ENCODE peak calls at places on chromosome X, in five cellular contexts. W is SK-N-SH, U is Panc1, F is H1, G is stomach. Z is an unnamed sample. For H3K9me3, the result is how much of the 10 kb centered on the place peaks cover.

GRCh38 chrX:7709845-7710244 is 133.1 kb upstream of the VCX start:
- DNase-seq in G (no peak), W (no peak), F (no peak), U (no peak), Z (no peak)

GRCh38 chrX:81957900-81958545 is 756.1 kb downstream of the SH3BGRL start:
- DNase-seq in W (peak), F (no peak), G (no peak), U (no peak), Z (peak)

GRCh38 chrX:153819398-153820083 is 10.8 kb downstream of the PDZD4 start:
- DNase-seq in F (no peak), G (no peak), U (no peak), W (peak), Z (no peak)

GRCh38 chrX:12950851-12951589 is 23.9 kb upstream of the TMSB4X start:
- DNase-seq in F (no peak), W (peak), U (no peak), G (peak), Z (no peak)

GRCh38 chrX:118345045-118345400 is 883 bp upstream of the WDR44 start:
- DNase-seq in W (no peak), G (no peak), F (no peak), U (no peak), Z (no peak)

GRCh38 chrX:1807301-1807731 is 192.5 kb downstream of the ASMT start:
- DNase-seq in F (peak), G (no peak), U (no peak), W (no peak), Z (no peak)

GRCh38 chrX:42505057-42505456 is 272.9 kb downstream of the PPP1R2C start:
- DNase-seq in W (no peak), G (no peak), U (no peak), F (no peak), Z (no peak)

GRCh38 chrX:13646154-13646549 is 6.8 kb upstream of the TCEANC start:
- DNase-seq in F (peak), W (peak), G (peak), U (no peak), Z (no peak)

GRCh38 chrX:133337250-133337649 is 78.0 kb downstream of the GPC4 start:
- DNase-seq in G (peak), U (no peak), W (no peak), F (no peak), Z (no peak)

GRCh38 chrX:73134741-73135140 is 55.4 kb upstream of the PABPC1L2A start:
- DNase-seq in U (no peak), W (no peak), G (no peak), F (no peak), Z (no peak)

GRCh38 chrX:119238557-119238956 is 2.5 kb downstream of the PGRMC1 start:
- DNase-seq in G (no peak), U (no peak), F (no peak), W (no peak), Z (no peak)

GRCh38 chrX:123906557-123907316 is 46.9 kb downstream of the XIAP start:
- DNase-seq in W (no peak), G (no peak), F (no peak), U (no peak), Z (no peak)

GRCh38 chrX:8864151-8864550 is 63.0 kb upstream of the FAM9A start:
- DNase-seq in W (peak), G (no peak), F (no peak), U (no peak), Z (no peak)

GRCh38 chrX:17161991-17162390 is 213.0 kb upstream of the NHS start:
- DNase-seq in W (no peak), U (no peak), F (no peak), G (no peak), Z (no peak)

GRCh38 chrX:18674417-18674787 is 2.5 kb upstream of the RS1 start:
- DNase-seq in U (no peak), W (peak), G (peak), F (no peak), Z (no peak)

GRCh38 chrX:49172280-49172780 is 632 bp downstream of the PLP2 start:
- DNase-seq in U (no peak), W (peak), F (no peak), G (peak), Z (no peak)

GRCh38 chrX:141278306-141278705 is 36.0 kb upstream of the SPANXC start:
- DNase-seq in F (no peak), W (peak), G (no peak), U (no peak), Z (no peak)

GRCh38 chrX:155048997-155049619 is 21.8 kb downstream of the CMC4 start:
- DNase-seq in G (peak), W (peak), F (no peak), U (no peak), Z (no peak)

GRCh38 chrX:54085666-54086065 is 41.4 kb upstream of the PHF8 start:
- DNase-seq in F (no peak), U (no peak), G (no peak), W (no peak), Z (no peak)

GRCh38 chrX:105461013-105461412 is 240.5 kb upstream of the TEX13A start:
- DNase-seq in U (no peak), F (no peak), W (no peak), G (no peak), Z (no peak)

GRCh38 chrX:39818750-39819149 is 279.0 kb downstream of the BCOR start:
- DNase-seq in F (no peak), G (no peak), W (no peak), U (no peak), Z (no peak)

GRCh38 chrX:123084797-123085196 is 99.3 kb upstream of the GRIA3 start:
- DNase-seq in G (no peak), W (no peak), U (no peak), F (no peak), Z (no peak)

GRCh38 chrX:3962511-3963350 is 249.3 kb upstream of the PRKX start:
- DNase-seq in W (peak), G (no peak), U (peak), F (no peak), Z (peak)

GRCh38 chrX:19636989-19637388 is 121.7 kb upstream of the MAP3K15 start:
- DNase-seq in G (no peak), F (no peak), W (no peak), U (no peak), Z (no peak)

GRCh38 chrX:124239911-124240310 is 92.5 kb upstream of the TEX13D start:
- DNase-seq in W (no peak), U (no peak), G (no peak), F (no peak), Z (no peak)

GRCh38 chrX:15849555-15849954 is 5.1 kb downstream of the AP1S2 start:
- DNase-seq in G (no peak), U (no peak), F (no peak), W (peak), Z (no peak)

GRCh38 chrX:46819136-46819535 is 17.7 kb upstream of the RP2 start:
- DNase-seq in G (no peak), U (no peak), W (no peak), F (no peak), Z (peak)

GRCh38 chrX:27863813-27864212 is 56.0 kb downstream of the MAGEB10 start:
- DNase-seq in F (no peak), U (no peak), G (no peak), W (no peak), Z (no peak)

GRCh38 chrX:138745215-138745614 is 33.7 kb upstream of the FGF13 start:
- DNase-seq in G (no peak), F (no peak), W (peak), U (no peak), Z (peak)

GRCh38 chrX:133350751-133351150 is 64.5 kb downstream of the GPC4 start:
- DNase-seq in W (no peak), G (peak), F (no peak), U (no peak), Z (no peak)

GRCh38 chrX:102155806-102156179 is at the start of gene BEX5:
- DNase-seq in F (peak), U (no peak), W (peak), G (peak), Z (no peak)

GRCh38 chrX:65127804-65128203 is 151.6 kb upstream of the ZC4H2 start:
- DNase-seq in F (no peak), W (no peak), G (no peak), U (no peak), Z (no peak)

GRCh38 chrX:106246511-106246910 is 78.4 kb downstream of the PWWP3B start:
- DNase-seq in F (no peak), W (no peak), G (no peak), U (no peak), Z (no peak)

GRCh38 chrX:75076429-75076828 is 79.7 kb downstream of the ABCB7 start:
- DNase-seq in U (no peak), W (no peak), G (no peak), F (no peak), Z (no peak)

GRCh38 chrX:154436597-154437397 is at the start of gene GDI1:
- DNase-seq in W (peak), F (no peak), G (peak), U (no peak), Z (no peak)

GRCh38 chrX:128601706-128602105 is 549.5 kb upstream of the ACTRT1 start:
- DNase-seq in F (no peak), W (no peak), G (no peak), U (no peak), Z (no peak)

GRCh38 chrX:100995469-100995868 is 26.0 kb downstream of the ARL13A start:
- DNase-seq in G (no peak), F (no peak), W (no peak), U (no peak), Z (no peak)
- H3K27ac ChIP-seq in G (no peak), F (no peak), W (peak), U (no peak), Z (no peak)

DNA sequence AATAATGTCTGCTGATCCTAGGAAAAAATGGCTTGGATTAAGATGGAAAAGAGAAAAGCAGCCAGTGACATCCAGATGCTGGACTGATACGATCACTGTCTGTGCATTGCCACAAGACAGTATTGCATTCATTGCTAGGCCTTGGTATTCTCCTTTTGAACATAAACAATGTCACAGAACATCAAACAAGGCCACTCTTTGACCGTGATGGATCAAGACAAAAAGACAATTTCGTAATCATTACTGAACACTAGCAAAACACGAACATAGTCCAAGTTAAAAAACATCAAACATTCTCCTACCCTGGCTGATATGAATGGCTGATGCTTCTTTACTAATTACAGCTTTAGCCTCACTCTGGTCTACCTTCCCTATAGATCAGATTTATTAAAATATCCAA is 374.1 kb upstream of the CXorf51B start:
- DNase-seq in W (no peak), G (no peak), F (no peak), U (no peak), Z (no peak)
- H3K9me3 ChIP-seq in W (under half), G (under half), F (under half), U (under half), Z (under half)

DNA sequence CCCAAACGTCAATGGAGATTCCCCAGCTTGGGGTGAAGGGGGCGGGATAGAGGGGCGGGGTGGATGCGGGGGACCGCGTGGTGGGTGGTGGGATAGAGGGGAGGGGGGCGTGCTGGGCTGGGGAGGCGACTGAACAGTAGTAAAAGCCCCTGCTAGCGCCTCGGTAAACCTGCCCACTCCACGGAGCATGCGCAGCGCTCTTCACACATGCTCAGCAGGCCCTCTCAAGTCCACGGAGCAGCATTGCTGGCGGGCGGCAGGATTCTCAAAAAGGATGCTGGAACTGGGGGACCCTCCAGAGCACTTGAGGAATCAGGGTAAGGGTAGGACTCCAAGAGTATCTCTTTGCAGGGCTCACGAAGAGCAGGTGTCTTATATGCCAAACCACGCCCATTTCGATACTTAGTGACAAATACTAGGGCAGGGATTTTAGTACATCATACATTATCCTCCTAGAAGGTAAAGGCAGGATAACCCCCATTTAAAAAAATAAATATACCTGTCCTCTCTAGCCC is 378 bp upstream of the RPS6KA6 start:
- DNase-seq in G (peak), W (peak), U (no peak), F (peak), Z (no peak)
- TF ChIP-seq POLR2AphosphoS5 in G (no peak), W (no peak), U (no peak), F (no peak), Z (no peak)

GRCh38 chrX:76253432-76253831 is 80.6 kb downstream of the PBDC1 start:
- DNase-seq in F (no peak), G (peak), U (peak), W (peak), Z (peak)

GRCh38 chrX:76248901-76249300 is 76.0 kb downstream of the PBDC1 start:
- DNase-seq in F (no peak), W (no peak), G (no peak), U (no peak), Z (no peak)
- H3K27ac ChIP-seq in F (no peak), W (no peak), G (no peak), U (no peak), Z (no peak)

GRCh38 chrX:151711154-151711553 is 4.7 kb upstream of the FATE1 start:
- DNase-seq in G (no peak), F (no peak), U (no peak), W (no peak), Z (no peak)
- H3K9me3 ChIP-seq in G (under half), F (under half), U (under half), W (under half), Z (under half)

GRCh38 chrX:10611441-10612090 is 8.8 kb downstream of the MID1 start:
- DNase-seq in F (no peak), W (no peak), U (no peak), G (no peak), Z (no peak)
- TF ChIP-seq POLR2AphosphoS5 in F (no peak), W (no peak), U (no peak), G (no peak), Z (no peak)

DNA sequence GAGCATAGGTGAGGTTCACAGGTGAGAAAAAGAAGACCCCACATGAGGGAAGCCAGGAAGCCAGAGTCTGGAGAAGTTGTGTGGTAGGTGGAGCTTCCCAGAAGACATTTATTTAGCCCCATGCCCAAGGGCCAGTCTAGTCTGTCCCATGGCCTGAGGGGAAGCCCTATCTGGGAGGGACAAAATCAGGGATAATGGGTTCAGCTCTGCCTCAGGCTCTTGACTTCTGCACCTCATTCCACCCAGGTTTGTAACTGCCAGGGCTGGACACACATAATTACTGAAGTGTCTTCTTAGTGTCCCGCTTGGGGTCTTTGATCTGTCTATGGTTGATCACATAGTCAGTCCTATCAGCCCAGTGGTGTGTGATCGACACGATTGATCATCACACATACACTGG is 36.0 kb downstream of the TSC22D3 start:
- DNase-seq in W (no peak), F (no peak), U (no peak), G (no peak), Z (no peak)
- H3K27ac ChIP-seq in W (no peak), F (no peak), U (no peak), G (peak), Z (no peak)

GRCh38 chrX:47918274-47918673 is 81.6 kb downstream of the ZNF81 start:
- DNase-seq in U (no peak), G (no peak), W (no peak), F (no peak), Z (no peak)

DNA sequence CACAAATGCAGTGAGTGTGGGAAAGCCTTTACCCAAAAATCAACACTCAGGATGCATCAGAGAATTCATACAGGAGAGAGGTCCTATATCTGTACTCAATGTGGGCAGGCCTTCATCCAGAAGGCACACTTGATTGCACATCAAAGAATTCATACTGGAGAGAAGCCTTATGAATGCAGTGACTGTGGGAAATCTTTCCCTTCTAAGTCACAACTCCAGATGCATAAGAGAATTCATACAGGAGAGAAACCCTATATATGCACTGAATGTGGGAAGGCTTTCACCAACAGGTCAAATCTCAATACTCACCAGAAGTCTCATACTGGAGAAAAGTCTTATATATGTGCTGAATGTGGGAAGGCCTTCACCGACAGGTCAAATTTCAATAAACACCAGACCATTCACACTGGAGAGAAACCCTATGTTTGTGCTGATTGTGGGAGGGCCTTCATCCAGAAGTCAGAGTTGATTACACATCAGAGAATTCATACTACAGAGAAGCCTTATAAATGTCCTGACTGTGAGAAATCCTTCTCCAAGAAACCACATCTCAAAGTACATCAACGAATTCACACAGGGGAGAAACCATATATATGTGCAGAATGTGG is 79.3 kb downstream of the ZNF81 start:
- DNase-seq in W (no peak), G (no peak), U (no peak), F (no peak), Z (no peak)
- H3K9me3 ChIP-seq in W (under half), G (under half), U (under half), F (under half), Z (under half)

DNA sequence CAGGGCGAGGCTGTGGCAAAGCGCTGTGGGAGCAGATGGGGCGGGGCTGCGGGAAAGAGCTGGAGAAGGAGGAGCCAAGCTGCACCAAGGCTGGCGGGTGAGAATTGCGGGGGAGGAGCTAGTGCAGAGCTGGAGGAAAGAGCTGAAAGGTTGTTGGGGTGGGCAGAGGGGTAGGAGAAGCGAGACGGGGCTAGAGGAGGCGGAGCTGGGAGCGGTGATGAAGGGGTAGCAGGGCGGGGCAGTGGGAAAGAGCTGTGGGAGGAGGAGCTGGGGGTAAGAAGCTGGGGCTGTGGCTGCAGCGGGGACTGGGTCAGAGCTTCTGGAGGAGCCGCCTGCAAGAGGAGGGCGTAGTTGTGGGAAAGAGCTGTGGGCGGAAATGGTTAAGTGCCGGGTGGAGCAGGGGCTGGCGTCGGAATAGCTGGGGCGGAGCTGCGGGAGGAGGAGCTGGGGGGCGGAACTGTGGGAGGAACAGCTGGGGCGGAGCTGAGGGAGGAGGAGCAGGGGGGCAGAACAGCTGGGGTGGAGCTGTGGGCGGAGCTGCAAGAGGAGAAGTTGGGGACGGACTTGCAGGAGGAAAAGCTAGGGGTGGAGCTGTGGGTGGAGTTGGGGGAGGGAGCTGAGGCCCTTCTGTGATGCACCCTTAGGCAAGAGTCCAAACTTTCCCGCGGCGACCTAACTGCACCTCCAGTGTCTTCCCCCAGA is 1.9 kb upstream of the EOLA2 start:
- DNase-seq in W (peak), U (peak), F (peak), G (peak), Z (peak)
- TF ChIP-seq POLR2AphosphoS5 in W (peak), U (peak), F (no peak), G (no peak), Z (peak)

GRCh38 chrX:139881130-139881529 is 51.7 kb downstream of the ATP11C start:
- DNase-seq in F (no peak), G (no peak), W (peak), U (no peak), Z (no peak)
- H3K27ac ChIP-seq in F (no peak), G (no peak), W (peak), U (no peak), Z (peak)

Z was measured in SK-N-MC.